ENCODE peak calls at places on chromosome 13, in five cellular contexts. U is NCI-H1092; V is GM12892; H is activated CD8-positive, alpha-beta T cell treated with anti-CD3 and anti-CD28 coated beads for 36 hours; M is NCI-H69. O is an unnamed sample.

GRCh38 chr13:97889803-97890202 is 63.7 kb upstream of the IPO5 start:
- DNase-seq in U (no peak), H (no peak), M (no peak), V (no peak), O (no peak)

GRCh38 chr13:45419945-45420344 is 1.8 kb upstream of the SLC25A30 start:
- DNase-seq in M (no peak), V (no peak), H (no peak), U (no peak), O (no peak)

GRCh38 chr13:78192721-78193120 is 274.1 kb upstream of the EDNRB start:
- DNase-seq in U (no peak), V (no peak), H (no peak), M (no peak), O (no peak)

GRCh38 chr13:24217601-24218281 is 57.2 kb downstream of the SPATA13 start:
- DNase-seq in U (no peak), M (peak), H (no peak), V (no peak), O (no peak)

GRCh38 chr13:30731658-30732390 is 3.5 kb upstream of the ALOX5AP start:
- DNase-seq in H (no peak), V (no peak), U (peak), M (peak), O (no peak)

GRCh38 chr13:45950343-45950995 is 98.9 kb upstream of the SIAH3 start:
- DNase-seq in U (no peak), H (no peak), M (no peak), V (no peak), O (no peak)

GRCh38 chr13:39385621-39386231 is 217.3 kb downstream of the LHFPL6 start:
- DNase-seq in U (no peak), H (no peak), V (no peak), M (peak), O (no peak)

GRCh38 chr13:73000027-73000674 is 58.7 kb upstream of the KLF5 start:
- DNase-seq in M (peak), U (no peak), V (no peak), H (peak), O (no peak)

GRCh38 chr13:41306271-41307150 is 4.6 kb upstream of the NAA16 start:
- DNase-seq in U (no peak), V (no peak), H (no peak), M (peak), O (no peak)

GRCh38 chr13:113646376-113646775 is 11.6 kb downstream of the ATP4B start:
- DNase-seq in H (no peak), V (no peak), U (peak), M (peak), O (no peak)

GRCh38 chr13:99656092-99656745 is 154.9 kb downstream of the TM9SF2 start:
- DNase-seq in H (peak), V (peak), M (peak), U (peak), O (peak)

O was measured in ureter.